ENCODE peak calls at places on chromosomes 13 and 19, in four cellular contexts. D is naive thymus-derived CD8-positive, alpha-beta T cell; A is stimulated activated naive B cell treated with anti-CD40 and anti-IgM and Interleukin-4, amounts not matched to agents 10 μg/mL and 1 μg/mL and 100 μg/mL, for 72 hours; C is fibroblast of lung. O is an unnamed sample.
A peak's percentile ranks its signal among the peaks of the same experiment; 100 is the strongest.

GRCh38 chr13:31947506-31947905 is 84.1 kb upstream of the FRY start:
- DNase-seq in D (no peak), A (no peak), C (no peak), O (no peak)

GRCh38 chr19:10289836-10290438 is at the start of gene ICAM5:
- DNase-seq in D (no peak), A (no peak), C (no peak), O (peak; percentile 25)

GRCh38 chr13:109776575-109776974 is 9.8 kb downstream of the IRS2 start:
- DNase-seq in D (no peak), A (no peak), C (peak; percentile 50), O (no peak)

GRCh38 chr19:9552902-9553301 is 14.5 kb upstream of the ZNF426 start:
- DNase-seq in D (no peak), A (no peak), C (no peak), O (no peak)

GRCh38 chr13:30689752-30690151 is 45.6 kb upstream of the ALOX5AP start:
- DNase-seq in D (no peak), A (no peak), C (no peak), O (no peak)

GRCh38 chr19:1407662-1408299 is 395 bp downstream of the DAZAP1 start:
- DNase-seq in D (peak; percentile 31), A (peak; percentile 37), C (no peak), O (peak; percentile 28)

GRCh38 chr19:42113641-42114348 is 18.5 kb downstream of the POU2F2 start:
- DNase-seq in D (no peak), A (peak; percentile 62), C (peak; percentile 98), O (peak; percentile 69)

GRCh38 chr13:113649212-113649611 is 8.8 kb downstream of the ATP4B start:
- DNase-seq in D (no peak), A (no peak), C (no peak), O (no peak)

GRCh38 chr19:6475321-6476108 is 6.1 kb downstream of the DENND1C start:
- DNase-seq in D (no peak), A (no peak), C (no peak), O (no peak)

GRCh38 chr19:21698215-21698614 is 69.2 kb downstream of the ZNF100 start:
- DNase-seq in D (no peak), A (no peak), C (peak; percentile 3), O (no peak)

GRCh38 chr19:44876930-44877530 is 14.0 kb upstream of the TOMM40 start:
- DNase-seq in D (no peak), A (no peak), C (peak; percentile 28), O (no peak)

GRCh38 chr13:42330991-42331390 is 59.0 kb downstream of the AKAP11 start:
- DNase-seq in D (no peak), A (no peak), C (no peak), O (no peak)

O was measured in germinal center.